ENCODE peak calls at places on chromosomes 11 and 22, in five cellular contexts. P is tibial artery; O is stimulated activated CD4-positive, alpha-beta T cell treated with anti-CD3 and anti-CD28 coated beads, Interleukin-15, amount 100 ng/mL, for 24 hours; M is Kasumi-1; Y is activated naive CD8-positive, alpha-beta T cell treated with anti-CD3 and anti-CD28 coated beads for 36 hours. U is an unnamed sample.

GRCh38 chr11:61890536-61891330 is 612 bp downstream of the FADS3 start:
- DNase-seq in O (peak; percentile 54), M (peak; percentile 22), P (peak; percentile 76), Y (peak; percentile 51), U (peak; percentile 37)

GRCh38 chr11:66462010-66462409 is 4.7 kb upstream of the PELI3 start:
- DNase-seq in Y (no peak), M (no peak), O (no peak), P (no peak), U (no peak)

GRCh38 chr11:1099519-1100355 is 25.1 kb downstream of the MUC2 start:
- DNase-seq in P (no peak), Y (no peak), O (no peak), M (no peak), U (no peak)

GRCh38 chr11:35791088-35791958 is 128.7 kb downstream of the TRIM44 start:
- DNase-seq in Y (no peak), O (no peak), M (no peak), P (no peak), U (no peak)

GRCh38 chr11:2390871-2391662 is 9.5 kb upstream of the TSSC4 start:
- DNase-seq in M (no peak), Y (no peak), O (no peak), P (no peak), U (no peak)

GRCh38 chr11:116828632-116829524 is 829 bp upstream of the APOC3 start:
- DNase-seq in Y (no peak), P (no peak), M (no peak), O (no peak), U (no peak)

GRCh38 chr22:22746963-22747933 is 102.8 kb downstream of the GGTLC2 start:
- DNase-seq in P (no peak), O (no peak), M (no peak), Y (no peak), U (no peak)

GRCh38 chr22:46815896-46816721 is 53.7 kb downstream of the TBC1D22A start:
- DNase-seq in M (peak; percentile 48), O (no peak), P (no peak), Y (no peak), U (peak; percentile 32)

GRCh38 chr22:20464096-20464614 is 26.5 kb upstream of the SCARF2 start:
- DNase-seq in Y (peak; percentile 62), P (no peak), O (peak; percentile 66), M (no peak), U (no peak)

GRCh38 chr11:78957481-78958245 is 383.0 kb upstream of the NARS2 start:
- DNase-seq in O (no peak), M (no peak), Y (no peak), P (no peak), U (no peak)

GRCh38 chr11:131025421-131026126 is 109.3 kb upstream of the SNX19 start:
- DNase-seq in O (no peak), P (no peak), M (no peak), Y (no peak), U (no peak)

GRCh38 chr11:102293873-102294601 is 23.2 kb upstream of the BIRC3 start:
- DNase-seq in O (no peak), M (peak; percentile 75), Y (no peak), P (no peak), U (peak; percentile 38)

GRCh38 chr11:44266056-44266780 is 43.7 kb downstream of the ALX4 start:
- DNase-seq in M (no peak), O (no peak), Y (no peak), P (peak; percentile 15), U (no peak)

GRCh38 chr11:110092577-110093406 is at the start of gene ZC3H12C:
- DNase-seq in P (peak; percentile 80), O (peak; percentile 68), M (peak; percentile 55), Y (peak; percentile 59), U (peak; percentile 63)

GRCh38 chr22:29115682-29116313 is 43.0 kb downstream of the KREMEN1 start:
- DNase-seq in M (no peak), Y (no peak), P (no peak), O (no peak), U (no peak)

GRCh38 chr11:37184371-37184770 is 586.3 kb upstream of the RAG2 start:
- DNase-seq in O (no peak), P (no peak), Y (no peak), M (no peak), U (no peak)

GRCh38 chr11:65418431-65418680 is 4.2 kb upstream of the NEAT1 start:
- DNase-seq in P (no peak), O (peak; percentile 49), Y (no peak), M (peak; percentile 39), U (no peak)

GRCh38 chr11:27253200-27253599 is 109.8 kb downstream of the CCDC34 start:
- DNase-seq in P (no peak), Y (no peak), M (no peak), O (no peak), U (no peak)

GRCh38 chr11:113178671-113179070 is 135.7 kb upstream of the TTC12 start:
- DNase-seq in P (no peak), O (no peak), Y (no peak), M (no peak), U (no peak)

GRCh38 chr22:19430890-19431541 is 517 bp downstream of the HIRA start:
- DNase-seq in Y (peak; percentile 34), P (no peak), M (no peak), O (peak; percentile 42), U (peak; percentile 51)

GRCh38 chr22:37079158-37079557 is 27.6 kb downstream of the KCTD17 start:
- DNase-seq in P (no peak), Y (no peak), O (no peak), M (no peak), U (no peak)

GRCh38 chr11:63912678-63913077 is 4.3 kb downstream of the RCOR2 start:
- DNase-seq in M (no peak), Y (no peak), O (no peak), P (no peak), U (no peak)

GRCh38 chr11:60786811-60787567 is 1.9 kb downstream of the MS4A10 start:
- DNase-seq in M (no peak), O (no peak), Y (no peak), P (peak; percentile 36), U (no peak)

GRCh38 chr11:109309153-109309552 is 112.8 kb upstream of the C11orf87 start:
- DNase-seq in M (no peak), P (no peak), O (no peak), Y (no peak), U (no peak)

GRCh38 chr11:71977743-71978418 is 20.8 kb upstream of the IL18BP start:
- DNase-seq in O (peak; percentile 59), P (peak; percentile 54), Y (peak; percentile 21), M (peak; percentile 87), U (peak; percentile 90)

GRCh38 chr22:46008291-46008690 is 31.3 kb upstream of the WNT7B start:
- DNase-seq in O (no peak), M (no peak), P (no peak), Y (no peak), U (no peak)

GRCh38 chr22:19068784-19069271 is 53.4 kb downstream of the DGCR2 start:
- DNase-seq in M (no peak), P (no peak), Y (no peak), O (no peak), U (no peak)

GRCh38 chr11:76524919-76525318 is 80.1 kb downstream of the EMSY start:
- DNase-seq in M (no peak), Y (no peak), P (peak; percentile 42), O (no peak), U (no peak)

GRCh38 chr11:133901316-133901715 is 55.5 kb downstream of the IGSF9B start:
- DNase-seq in M (no peak), P (no peak), Y (no peak), O (no peak), U (no peak)

GRCh38 chr11:3021125-3021524 is 29.0 kb upstream of the NAP1L4 start:
- DNase-seq in P (no peak), M (peak; percentile 34), Y (peak; percentile 31), O (no peak), U (peak; percentile 38)

GRCh38 chr11:20116825-20117224 is 43.5 kb downstream of the DBX1 start:
- DNase-seq in P (no peak), M (no peak), O (no peak), Y (no peak), U (no peak)

GRCh38 chr22:28742562-28742962 is 723 bp downstream of the HSCB start:
- DNase-seq in Y (no peak), O (no peak), P (no peak), M (peak; percentile 98), U (no peak)

GRCh38 chr11:110311783-110312578 is 15.6 kb upstream of the RDX start:
- DNase-seq in Y (no peak), M (no peak), O (no peak), P (no peak), U (no peak)

GRCh38 chr11:12581923-12582322 is 92.3 kb upstream of the TEAD1 start:
- DNase-seq in Y (no peak), O (no peak), M (no peak), P (no peak), U (no peak)

GRCh38 chr11:2792376-2793250 is 92.8 kb upstream of the KCNQ1OT1 start:
- DNase-seq in P (peak; percentile 15), M (no peak), Y (no peak), O (no peak), U (no peak)

U was measured in HL-60.